ENCODE peak calls at places on chromosomes 1 and 21, in six cellular contexts. H, M, B, R, S and A are unnamed samples.

GRCh38 chr1:161139765-161140164 is 7.3 kb upstream of the DEDD start:
- DNase-seq in M (peak; percentile 62), R (no peak), H (peak; percentile 74), S (no peak), B (no peak), A (no peak)

GRCh38 chr1:175376194-175376593 is 183.6 kb upstream of the KIAA0040 start:
- DNase-seq in B (no peak), H (no peak), R (no peak), S (no peak), M (peak; percentile 3), A (no peak)

GRCh38 chr1:54335396-54336056 is 70.7 kb downstream of the SSBP3 start:
- DNase-seq in S (peak; percentile 48), H (no peak), B (peak; percentile 72), M (peak; percentile 83), R (no peak), A (no peak)

GRCh38 chr1:118788372-118788955 is 199.7 kb downstream of the TBX15 start:
- DNase-seq in B (no peak), S (no peak), R (no peak), H (peak; percentile 2), M (peak; percentile 91), A (no peak)

GRCh38 chr1:160438935-160439334 is 38.6 kb downstream of the VANGL2 start:
- DNase-seq in R (no peak), B (no peak), H (no peak), M (no peak), S (no peak), A (no peak)

GRCh38 chr1:6777813-6778212 is 7.4 kb upstream of the CAMTA1 start:
- DNase-seq in B (no peak), H (no peak), M (no peak), S (no peak), R (no peak), A (no peak)

GRCh38 chr21:32055305-32055704 is 182.5 kb downstream of the HUNK start:
- DNase-seq in B (no peak), H (no peak), R (no peak), M (no peak), S (no peak), A (no peak)

GRCh38 chr1:12572506-12572905 is 45.5 kb downstream of the DHRS3 start:
- DNase-seq in S (no peak), H (no peak), R (no peak), B (no peak), M (peak; percentile 71), A (no peak)

GRCh38 chr21:45874716-45875415 is 106.7 kb upstream of the COL6A1 start:
- DNase-seq in S (peak; percentile 57), H (no peak), M (peak; percentile 91), R (no peak), B (peak; percentile 76), A (peak; percentile 66)

GRCh38 chr1:202643397-202644218 is 66.6 kb downstream of the SYT2 start:
- DNase-seq in H (no peak), M (no peak), B (no peak), R (no peak), S (peak; percentile 17), A (peak; percentile 82)

GRCh38 chr21:25752389-25752788 is 17.6 kb downstream of the GABPA start:
- DNase-seq in S (no peak), H (no peak), M (no peak), R (no peak), B (no peak), A (no peak)

GRCh38 chr1:220892997-220893700 is 13.9 kb downstream of the HLX start:
- DNase-seq in M (no peak), H (no peak), R (no peak), S (no peak), B (no peak), A (no peak)

GRCh38 chr1:210594605-210595004 is 265.9 kb downstream of the HHAT start:
- DNase-seq in M (no peak), H (no peak), S (no peak), R (no peak), B (no peak), A (no peak)

GRCh38 chr1:87131809-87132663 is 196.6 kb upstream of the LMO4 start:
- DNase-seq in H (peak; percentile 87), R (peak; percentile 82), B (peak; percentile 88), M (peak; percentile 47), S (peak; percentile 79), A (peak; percentile 83)

GRCh38 chr1:57403201-57403600 is 20.7 kb downstream of the DAB1 start:
- DNase-seq in R (no peak), H (no peak), M (no peak), B (no peak), S (no peak), A (no peak)

GRCh38 chr21:18677632-18678031 is 274.0 kb upstream of the TMPRSS15 start:
- DNase-seq in M (no peak), H (no peak), B (no peak), R (no peak), S (no peak), A (no peak)

GRCh38 chr1:39976732-39977131 is 21.8 kb downstream of the MFSD2A start:
- DNase-seq in B (no peak), R (no peak), M (no peak), H (no peak), S (no peak), A (no peak)

GRCh38 chr1:93613895-93614294 is 67.7 kb downstream of the BCAR3 start:
- DNase-seq in H (no peak), R (no peak), B (peak; percentile 71), M (peak; percentile 22), S (no peak), A (no peak)

GRCh38 chr1:170743083-170743482 is 79.2 kb downstream of the PRRX1 start:
- DNase-seq in S (no peak), H (no peak), R (no peak), M (no peak), B (no peak), A (no peak)

GRCh38 chr1:101816262-101816661 is 180.5 kb downstream of the OLFM3 start:
- DNase-seq in S (no peak), H (no peak), B (no peak), R (no peak), M (no peak), A (no peak)

GRCh38 chr1:87325982-87326738 is 2.5 kb upstream of the LMO4 start:
- DNase-seq in R (peak; percentile 29), H (peak; percentile 66), S (peak; percentile 49), B (no peak), M (peak; percentile 40), A (no peak)

GRCh38 chr1:238487931-238488330 is 597.2 kb upstream of the ZP4 start:
- DNase-seq in S (no peak), M (no peak), H (no peak), R (no peak), B (no peak), A (no peak)

GRCh38 chr1:172650474-172651193 is 8.3 kb upstream of the FASLG start:
- DNase-seq in S (no peak), H (no peak), R (no peak), M (peak; percentile 33), B (no peak), A (no peak)

GRCh38 chr1:81706650-81707435 is 93.9 kb upstream of the ADGRL2 start:
- DNase-seq in S (no peak), M (peak; percentile 21), H (no peak), R (no peak), B (no peak), A (no peak)

GRCh38 chr1:67713071-67713806 is 28.2 kb downstream of the GADD45A start:
- DNase-seq in M (peak; percentile 81), H (peak; percentile 68), S (peak; percentile 70), B (no peak), R (no peak), A (no peak)

GRCh38 chr1:93235261-93235660 is 54.7 kb downstream of the CCDC18 start:
- DNase-seq in R (no peak), M (no peak), H (no peak), B (no peak), S (no peak), A (no peak)

GRCh38 chr1:203052556-203053059 is 26.3 kb downstream of the PPFIA4 start:
- DNase-seq in H (no peak), M (no peak), R (no peak), B (no peak), S (no peak), A (no peak)

GRCh38 chr1:18516473-18516872 is 35.7 kb downstream of the KLHDC7A start:
- DNase-seq in B (no peak), M (no peak), R (no peak), H (no peak), S (no peak), A (no peak)

DNA sequence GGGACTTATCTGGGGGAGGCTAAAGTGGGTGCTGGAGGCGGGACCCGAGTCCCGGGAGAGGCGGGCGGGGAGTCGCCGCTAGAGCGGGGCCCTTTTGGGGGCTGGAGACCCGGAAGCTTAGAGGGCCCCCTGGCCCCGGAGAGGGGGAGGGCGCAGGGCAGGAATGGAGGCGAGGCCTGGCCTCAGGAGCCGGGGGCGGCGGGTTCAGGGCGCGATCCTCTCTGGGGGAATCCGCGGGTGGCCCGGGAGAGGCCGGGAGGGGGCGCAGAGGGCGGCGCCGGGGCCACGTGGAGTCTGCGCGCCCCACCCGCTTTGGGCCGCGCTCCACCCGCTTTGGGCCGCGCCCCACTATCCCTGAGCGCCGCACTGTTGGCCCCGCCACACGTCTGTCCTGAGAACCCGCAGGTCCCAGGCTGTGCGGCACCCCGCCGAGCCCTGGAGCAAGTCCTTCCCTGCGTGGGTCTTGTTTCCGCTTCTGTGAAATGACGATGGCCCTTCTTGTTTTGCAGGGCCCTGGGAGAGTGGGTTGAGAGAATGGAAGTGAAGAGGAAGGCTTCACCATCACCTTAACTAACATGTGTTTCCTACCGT is 84.4 kb downstream of the NKAIN1 start:
- DNase-seq in B (peak; percentile 79), R (peak; percentile 57), M (peak; percentile 39), H (peak; percentile 77), S (peak; percentile 78), A (peak; percentile 74)
- TF ChIP-seq CTCF in B (peak; percentile 21), R (peak; percentile 46), M (peak; percentile 20), H (peak; percentile 43), S (peak; percentile 25), A (no peak)

GRCh38 chr1:62783736-62784508 is at the start of gene ATG4C:
- DNase-seq in M (peak; percentile 98), R (peak; percentile 74), H (peak; percentile 92), S (peak; percentile 96), B (peak; percentile 92), A (peak; percentile 95)
- TF ChIP-seq CTCF in M (no peak), R (no peak), H (no peak), S (no peak), B (peak; percentile 13), A (no peak)

GRCh38 chr1:10754571-10755329 is 41.7 kb downstream of the CASZ1 start:
- DNase-seq in R (no peak), S (no peak), H (no peak), M (no peak), B (no peak), A (no peak)

GRCh38 chr1:10755977-10756521 is 40.4 kb downstream of the CASZ1 start:
- DNase-seq in B (peak; percentile 77), H (peak; percentile 54), M (no peak), R (no peak), S (peak; percentile 90), A (peak; percentile 86)

GRCh38 chr1:10751561-10752085 is 44.8 kb downstream of the CASZ1 start:
- DNase-seq in R (no peak), S (no peak), B (no peak), H (no peak), M (no peak), A (no peak)

GRCh38 chr1:10751160-10751559 is 45.3 kb downstream of the CASZ1 start:
- DNase-seq in S (no peak), H (no peak), B (no peak), M (no peak), R (no peak), A (no peak)

GRCh38 chr1:10753279-10753678 is 43.2 kb downstream of the CASZ1 start:
- DNase-seq in B (no peak), H (no peak), S (no peak), R (no peak), M (no peak), A (no peak)
- TF ChIP-seq CTCF in B (no peak), H (no peak), S (no peak), R (peak; percentile 53), M (no peak), A (no peak)

GRCh38 chr21:34509151-34509550 is 2.9 kb downstream of the KCNE1 start:
- DNase-seq in M (no peak), S (no peak), H (no peak), R (no peak), B (no peak), A (peak; percentile 76)
- TF ChIP-seq CTCF in M (peak; percentile 39), S (peak; percentile 30), H (no peak), R (no peak), B (no peak), A (no peak)